ENCODE peak calls at places on chromosomes 4 and X, in six cellular contexts. T is kidney glomerular epithelial cell, A is iris pigment epithelial cell, C is AG04450, S is D341Med, M is EH. R is an unnamed sample.

GRCh38 chr4:38583102-38583501 is 80.9 kb upstream of the KLF3 start:
- DNase-seq in S (no peak), A (peak; percentile 62), T (no peak), M (no peak), C (no peak), R (no peak)

GRCh38 chr4:71026086-71026485 is 32.6 kb downstream of the DCK start:
- DNase-seq in S (peak; percentile 31), T (peak; percentile 78), M (peak; percentile 92), C (peak; percentile 53), A (peak; percentile 89), R (peak; percentile 52)

GRCh38 chr4:2075171-2075986 is 16.3 kb downstream of the NAT8L start:
- DNase-seq in T (no peak), M (no peak), A (no peak), S (peak; percentile 27), C (no peak), R (no peak)

GRCh38 chr4:135277116-135277979 is 1075.8 kb upstream of the PABPC4L start:
- DNase-seq in C (peak; percentile 23), T (no peak), A (peak; percentile 66), S (no peak), M (peak; percentile 67), R (no peak)

GRCh38 chr4:41507292-41507933 is 30.5 kb upstream of the LIMCH1 start:
- DNase-seq in M (peak; percentile 91), A (peak; percentile 87), C (no peak), T (no peak), S (no peak), R (no peak)

GRCh38 chr4:181684310-181684709 is 558.9 kb upstream of the TENM3 start:
- DNase-seq in C (peak; percentile 42), T (peak; percentile 7), A (peak; percentile 94), S (no peak), M (peak; percentile 91), R (no peak)

GRCh38 chr4:138910201-138910913 is 105.2 kb upstream of the NOCT start:
- DNase-seq in S (no peak), M (peak; percentile 30), C (peak; percentile 13), T (peak; percentile 49), A (peak; percentile 61), R (no peak)

GRCh38 chr4:186725422-186726149 is 1.9 kb upstream of the FAT1 start:
- DNase-seq in S (peak; percentile 86), A (peak; percentile 93), C (peak; percentile 70), T (peak; percentile 82), M (peak; percentile 88), R (no peak)

GRCh38 chr4:179750374-179750773 is 2308.1 kb upstream of the AGA start:
- DNase-seq in T (no peak), M (no peak), A (no peak), S (no peak), C (no peak), R (no peak)

GRCh38 chrX:22577181-22577580 is 304.5 kb downstream of the CBLL2 start:
- DNase-seq in C (peak; percentile 33), M (peak; percentile 68), T (peak; percentile 65), A (peak; percentile 63), S (no peak), R (peak; percentile 25)

GRCh38 chr4:8515316-8516060 is 64.7 kb upstream of the GPR78 start:
- DNase-seq in T (no peak), C (no peak), M (peak; percentile 96), A (peak; percentile 53), S (no peak), R (no peak)

GRCh38 chr4:112817933-112818921 is 181.3 kb downstream of the LARP7 start:
- DNase-seq in A (peak; percentile 96), S (peak; percentile 70), C (peak; percentile 56), M (peak; percentile 77), T (peak; percentile 85), R (peak; percentile 86)

GRCh38 chr4:39255266-39255665 is 72.9 kb downstream of the WDR19 start:
- DNase-seq in C (no peak), M (peak; percentile 66), T (peak; percentile 76), A (peak; percentile 65), S (no peak), R (no peak)

GRCh38 chrX:1595711-1596060 is 4.3 kb downstream of the AKAP17A start:
- DNase-seq in M (no peak), T (no peak), S (no peak), C (no peak), A (no peak), R (no peak)

GRCh38 chr4:110270492-110271197 is 72.2 kb upstream of the ELOVL6 start:
- DNase-seq in S (no peak), T (peak; percentile 4), C (peak; percentile 23), A (peak; percentile 78), M (peak; percentile 72), R (no peak)

GRCh38 chr4:6419452-6420028 is 52.9 kb downstream of the PPP2R2C start:
- DNase-seq in A (no peak), M (no peak), S (no peak), C (no peak), T (no peak), R (no peak)

GRCh38 chrX:100636321-100636991 is at the start of gene TSPAN6:
- DNase-seq in C (peak; percentile 57), S (peak; percentile 85), T (peak; percentile 62), M (peak; percentile 86), A (peak; percentile 83), R (peak; percentile 39)

GRCh38 chr4:158043971-158044618 is 128.7 kb downstream of the GASK1B start:
- DNase-seq in T (no peak), A (no peak), M (no peak), C (no peak), S (no peak), R (no peak)

GRCh38 chrX:110145854-110146253 is 142.9 kb downstream of the TMEM164 start:
- DNase-seq in M (peak; percentile 46), A (peak; percentile 45), T (peak; percentile 11), S (no peak), C (no peak), R (no peak)